ENCODE peak calls at places on chromosome 4, in eight cellular contexts. M is astrocyte, X is PC-3, T is PC-9, N is mammary epithelial cell, Q is hepatocyte, J is MM.1S, W is neural progenitor cell. B is an unnamed sample.

GRCh38 chr4:91448668-91449330 is 855.0 kb upstream of the GRID2 start:
- DNase-seq in M (peak), X (peak), T (no peak), N (peak), Q (peak), J (no peak), W (no peak), B (no peak)

GRCh38 chr4:128379860-128380259 is 92.2 kb upstream of the PGRMC2 start:
- DNase-seq in M (no peak), X (peak), T (no peak), N (no peak), Q (peak), J (peak), W (peak), B (no peak)

GRCh38 chr4:159101983-159102622 is 776 bp upstream of the RAPGEF2 start:
- DNase-seq in M (no peak), X (no peak), T (no peak), N (no peak), Q (peak), J (no peak), W (peak), B (no peak)

GRCh38 chr4:81518762-81519427 is 47.2 kb upstream of the RASGEF1B start:
- DNase-seq in M (no peak), X (no peak), T (no peak), N (no peak), Q (no peak), J (no peak), W (no peak), B (no peak)

GRCh38 chr4:101326586-101326985 is 20.7 kb downstream of the PPP3CA start:
- DNase-seq in M (no peak), X (no peak), T (no peak), N (no peak), Q (no peak), J (no peak), W (no peak), B (no peak)

GRCh38 chr4:98677799-98678198 is 19.4 kb upstream of the TSPAN5 start:
- DNase-seq in M (no peak), X (no peak), T (no peak), N (no peak), Q (no peak), J (no peak), W (no peak), B (no peak)

GRCh38 chr4:61493470-61493869 is 293.3 kb downstream of the ADGRL3 start:
- DNase-seq in M (no peak), X (no peak), T (no peak), N (no peak), Q (no peak), J (no peak), W (peak), B (no peak)

GRCh38 chr4:141027421-141027820 is 105.8 kb downstream of the RNF150 start:
- DNase-seq in M (peak), X (peak), T (no peak), N (peak), Q (no peak), J (no peak), W (no peak), B (no peak)

GRCh38 chr4:10608501-10609219 is 75.9 kb downstream of the CLNK start:
- DNase-seq in M (peak), X (no peak), T (no peak), N (no peak), Q (no peak), J (no peak), W (no peak), B (no peak)

GRCh38 chr4:149465941-149466340 is 349.7 kb downstream of the IQCM start:
- DNase-seq in M (peak), X (peak), T (no peak), N (peak), Q (no peak), J (no peak), W (no peak), B (no peak)

GRCh38 chr4:5783486-5783885 is 72.5 kb downstream of the EVC start:
- DNase-seq in M (no peak), X (no peak), T (no peak), N (no peak), Q (no peak), J (no peak), W (no peak), B (no peak)

GRCh38 chr4:81485310-81485980 is 13.7 kb upstream of the RASGEF1B start:
- DNase-seq in M (no peak), X (no peak), T (no peak), N (no peak), Q (no peak), J (no peak), W (no peak), B (no peak)

GRCh38 chr4:117093581-117093980 is 8.2 kb upstream of the TRAM1L1 start:
- DNase-seq in M (no peak), X (peak), T (no peak), N (no peak), Q (no peak), J (no peak), W (no peak), B (no peak)

GRCh38 chr4:177611974-177612664 is 169.9 kb upstream of the AGA start:
- DNase-seq in M (no peak), X (no peak), T (no peak), N (no peak), Q (no peak), J (no peak), W (no peak), B (no peak)

GRCh38 chr4:153731239-153731638 is 28.6 kb downstream of the RNF175 start:
- DNase-seq in M (peak), X (no peak), T (no peak), N (peak), Q (peak), J (no peak), W (no peak), B (peak)

GRCh38 chr4:8549352-8549931 is 30.8 kb upstream of the GPR78 start:
- DNase-seq in M (no peak), X (no peak), T (no peak), N (no peak), Q (no peak), J (no peak), W (no peak), B (no peak)

GRCh38 chr4:87353592-87353991 is 30.9 kb upstream of the HSD17B13 start:
- DNase-seq in M (no peak), X (peak), T (no peak), N (peak), Q (peak), J (peak), W (peak), B (peak)

GRCh38 chr4:35300996-35301774 is 943.1 kb downstream of the ARAP2 start:
- DNase-seq in M (no peak), X (no peak), T (no peak), N (no peak), Q (no peak), J (no peak), W (peak), B (no peak)

GRCh38 chr4:41718907-41719306 is 29.6 kb downstream of the PHOX2B start:
- DNase-seq in M (peak), X (peak), T (peak), N (peak), Q (no peak), J (no peak), W (no peak), B (no peak)

GRCh38 chr4:55880652-55881280 is 27.3 kb downstream of the EXOC1 start:
- DNase-seq in M (no peak), X (peak), T (peak), N (no peak), Q (no peak), J (no peak), W (no peak), B (no peak)

GRCh38 chr4:174880001-174880400 is 38.2 kb upstream of the ADAM29 start:
- DNase-seq in M (no peak), X (no peak), T (no peak), N (no peak), Q (no peak), J (no peak), W (no peak), B (no peak)

GRCh38 chr4:173509031-173510001 is 20.7 kb downstream of the HAND2 start:
- DNase-seq in M (peak), X (no peak), T (no peak), N (no peak), Q (peak), J (no peak), W (peak), B (no peak)
- TF ChIP-seq EZH2 in M (peak), X (no peak), T (no peak), N (peak), Q (peak), J (no peak), W (peak), B (no peak)

GRCh38 chr4:54093609-54094240 is 6.2 kb upstream of the GSX2 start:
- DNase-seq in M (no peak), X (no peak), T (no peak), N (no peak), Q (no peak), J (no peak), W (peak), B (no peak)

GRCh38 chr4:54090804-54091623 is 8.9 kb upstream of the GSX2 start:
- DNase-seq in M (no peak), X (peak), T (no peak), N (peak), Q (peak), J (no peak), W (peak), B (no peak)

GRCh38 chr4:54092800-54093608 is 7.0 kb upstream of the GSX2 start:
- DNase-seq in M (no peak), X (no peak), T (no peak), N (no peak), Q (no peak), J (no peak), W (peak), B (no peak)

GRCh38 chr4:54091637-54092404 is 8.1 kb upstream of the GSX2 start:
- DNase-seq in M (peak), X (peak), T (no peak), N (peak), Q (peak), J (peak), W (peak), B (no peak)

DNA sequence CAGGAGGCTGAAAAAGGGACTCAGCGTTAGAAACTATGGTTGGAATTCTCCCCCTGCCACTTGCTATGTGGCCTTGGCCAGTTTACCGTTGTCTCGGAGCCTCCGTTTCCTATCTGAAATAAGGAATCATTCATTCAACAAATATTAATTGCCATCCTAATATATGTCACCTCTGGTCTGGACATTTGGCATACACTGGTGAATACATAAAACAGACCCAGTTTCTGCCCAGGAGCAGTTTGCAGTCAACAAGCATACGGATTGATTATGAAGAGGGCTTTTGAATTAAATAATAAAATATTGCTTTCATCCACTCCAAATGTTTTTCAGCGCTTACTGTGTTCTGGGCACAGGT is 7.6 kb upstream of the GSX2 start:
- DNase-seq in M (no peak), X (no peak), T (no peak), N (no peak), Q (no peak), J (no peak), W (no peak), B (no peak)
- TF ChIP-seq EZH2 in M (peak), X (no peak), T (no peak), N (no peak), Q (no peak), J (no peak), W (peak), B (no peak)

DNA sequence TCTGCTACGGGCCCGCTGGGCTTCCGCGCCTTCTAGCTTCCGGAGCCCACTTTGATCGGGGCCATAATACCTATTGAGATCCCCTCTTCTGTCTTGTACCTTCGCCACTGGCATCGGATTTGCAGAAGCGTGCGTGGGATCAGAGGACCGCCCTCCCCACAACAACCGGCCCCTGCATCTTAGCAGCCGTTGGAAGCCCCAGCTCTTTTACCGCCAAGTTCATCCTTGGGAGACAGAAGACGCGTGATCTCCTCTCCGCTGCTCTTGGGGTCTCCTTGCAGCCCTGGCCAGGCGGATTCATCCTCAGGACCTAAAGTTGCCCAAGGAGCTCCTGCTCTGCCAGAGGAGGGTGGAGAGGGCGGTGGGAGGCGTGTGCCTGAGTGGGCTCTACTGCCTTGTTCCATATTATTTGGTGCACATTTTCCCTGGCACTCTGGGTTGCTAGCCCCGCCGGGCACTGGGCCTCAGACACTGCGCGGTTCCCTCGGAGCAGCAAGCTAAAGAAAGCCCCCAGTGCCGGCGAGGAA is 1.6 kb downstream of the SLIT2 start:
- DNase-seq in M (no peak), X (no peak), T (no peak), N (no peak), Q (no peak), J (no peak), W (no peak), B (no peak)
- TF ChIP-seq EZH2 in M (no peak), X (no peak), T (no peak), N (no peak), Q (no peak), J (no peak), W (peak), B (no peak)

DNA sequence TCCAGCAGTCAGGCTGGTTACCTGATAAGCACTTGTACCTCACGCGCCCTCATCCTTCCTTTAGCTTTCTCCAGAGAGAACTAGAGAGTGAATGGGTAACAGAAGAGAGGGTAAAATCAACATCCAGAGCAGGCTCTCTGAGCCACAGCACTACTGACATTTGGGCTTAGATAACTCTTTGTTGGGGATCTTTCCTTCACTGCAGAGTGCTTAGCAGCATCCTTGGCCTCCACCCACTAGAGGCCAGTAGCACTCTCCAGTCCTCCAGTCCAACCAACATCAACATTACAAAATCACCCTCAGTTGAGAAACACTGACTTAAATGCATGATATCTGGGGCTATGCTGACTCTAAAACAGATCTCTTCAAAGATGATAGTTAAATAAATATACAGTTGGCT is 220.7 kb downstream of the TACR3 start:
- DNase-seq in M (no peak), X (peak), T (no peak), N (no peak), Q (no peak), J (no peak), W (no peak), B (no peak)
- TF ChIP-seq EZH2 in M (no peak), X (no peak), T (no peak), N (no peak), Q (no peak), J (no peak), W (no peak), B (no peak)

GRCh38 chr4:1058997-1059665 is 47.7 kb downstream of the FGFRL1 start:
- DNase-seq in M (no peak), X (no peak), T (no peak), N (no peak), Q (peak), J (no peak), W (no peak), B (no peak)
- TF ChIP-seq EZH2 in M (no peak), X (no peak), T (no peak), N (peak), Q (no peak), J (no peak), W (no peak), B (no peak)

GRCh38 chr4:169254546-169254983 is 16.2 kb downstream of the SH3RF1 start:
- DNase-seq in M (peak), X (peak), T (no peak), N (peak), Q (no peak), J (no peak), W (no peak), B (no peak)
- TF ChIP-seq EZH2 in M (no peak), X (no peak), T (no peak), N (no peak), Q (no peak), J (no peak), W (no peak), B (no peak)

GRCh38 chr4:54104907-54105306 is 4.9 kb downstream of the GSX2 start:
- DNase-seq in M (no peak), X (no peak), T (no peak), N (no peak), Q (no peak), J (no peak), W (no peak), B (no peak)

GRCh38 chr4:54103190-54103574 is 3.2 kb downstream of the GSX2 start:
- DNase-seq in M (no peak), X (no peak), T (no peak), N (no peak), Q (no peak), J (no peak), W (peak), B (no peak)

GRCh38 chr4:54101190-54102041 is 1.5 kb downstream of the GSX2 start:
- DNase-seq in M (no peak), X (no peak), T (no peak), N (no peak), Q (no peak), J (no peak), W (peak), B (no peak)

GRCh38 chr4:54100607-54101189 is 735 bp downstream of the GSX2 start:
- DNase-seq in M (no peak), X (no peak), T (no peak), N (no peak), Q (no peak), J (no peak), W (peak), B (no peak)

GRCh38 chr4:54102747-54103146 is 2.8 kb downstream of the GSX2 start:
- DNase-seq in M (no peak), X (no peak), T (no peak), N (no peak), Q (no peak), J (no peak), W (no peak), B (no peak)
- TF ChIP-seq EZH2 in M (no peak), X (no peak), T (no peak), N (no peak), Q (no peak), J (no peak), W (no peak), B (no peak)

GRCh38 chr4:152591361-152591760 is 55.5 kb upstream of the FBXW7 start:
- DNase-seq in M (peak), X (no peak), T (no peak), N (peak), Q (peak), J (no peak), W (peak), B (no peak)
- TF ChIP-seq EZH2 in M (no peak), X (no peak), T (no peak), N (no peak), Q (no peak), J (no peak), W (no peak), B (no peak)

GRCh38 chr4:48483777-48484493 is 792 bp downstream of the SLC10A4 start:
- DNase-seq in M (no peak), X (no peak), T (no peak), N (no peak), Q (peak), J (no peak), W (peak), B (no peak)
- TF ChIP-seq EZH2 in M (peak), X (no peak), T (no peak), N (peak), Q (peak), J (no peak), W (peak), B (no peak)